ENCODE peak calls at places on chromosomes 7 and 10, in nine cellular contexts. One of them, this sample, is unnamed.

GRCh38 chr10:1047937-1048336 is 982 bp downstream of the IDI1 start:
- DNase-seq in IMR-90: no peak
- DNase-seq in AG09309: no peak
- DNase-seq in fibroblast of mammary gland: no peak
- DNase-seq in pancreas: no peak
- DNase-seq in neural progenitor cell: peak
- DNase-seq in kidney epithelial cell: no peak
- DNase-seq in A549: no peak
- DNase-seq in endodermal cell: peak
- DNase-seq in this sample: no peak

GRCh38 chr10:100999742-101000601 is at the start of gene LZTS2:
- DNase-seq in IMR-90: no peak
- DNase-seq in AG09309: no peak
- DNase-seq in fibroblast of mammary gland: no peak
- DNase-seq in pancreas: peak
- DNase-seq in neural progenitor cell: peak
- DNase-seq in kidney epithelial cell: no peak
- DNase-seq in A549: no peak
- DNase-seq in endodermal cell: peak
- DNase-seq in this sample: no peak

GRCh38 chr7:131480384-131481315 is 75.8 kb downstream of the PODXL start:
- DNase-seq in IMR-90: no peak
- DNase-seq in AG09309: no peak
- DNase-seq in fibroblast of mammary gland: no peak
- DNase-seq in pancreas: no peak
- DNase-seq in neural progenitor cell: no peak
- DNase-seq in kidney epithelial cell: no peak
- DNase-seq in A549: peak
- DNase-seq in endodermal cell: no peak
- DNase-seq in this sample: no peak

GRCh38 chr7:118352854-118353453 is 128.4 kb downstream of the ANKRD7 start:
- DNase-seq in IMR-90: no peak
- DNase-seq in AG09309: no peak
- DNase-seq in fibroblast of mammary gland: peak
- DNase-seq in pancreas: no peak
- DNase-seq in neural progenitor cell: peak
- DNase-seq in kidney epithelial cell: no peak
- DNase-seq in A549: peak
- DNase-seq in endodermal cell: no peak
- DNase-seq in this sample: no peak

GRCh38 chr10:13707156-13707881 is 120.6 kb downstream of the PRPF18 start:
- DNase-seq in IMR-90: peak
- DNase-seq in AG09309: peak
- DNase-seq in fibroblast of mammary gland: peak
- DNase-seq in pancreas: peak
- DNase-seq in neural progenitor cell: peak
- DNase-seq in kidney epithelial cell: peak
- DNase-seq in A549: peak
- DNase-seq in endodermal cell: peak
- DNase-seq in this sample: peak

GRCh38 chr7:13792208-13792607 is 197.3 kb downstream of the ETV1 start:
- DNase-seq in IMR-90: no peak
- DNase-seq in AG09309: no peak
- DNase-seq in fibroblast of mammary gland: no peak
- DNase-seq in pancreas: no peak
- DNase-seq in neural progenitor cell: no peak
- DNase-seq in kidney epithelial cell: no peak
- DNase-seq in A549: no peak
- DNase-seq in endodermal cell: no peak
- DNase-seq in this sample: no peak

GRCh38 chr7:2522780-2523433 is 3.3 kb downstream of the LFNG start:
- DNase-seq in IMR-90: no peak
- DNase-seq in AG09309: no peak
- DNase-seq in fibroblast of mammary gland: peak
- DNase-seq in pancreas: no peak
- DNase-seq in neural progenitor cell: peak
- DNase-seq in kidney epithelial cell: no peak
- DNase-seq in A549: peak
- DNase-seq in endodermal cell: peak
- DNase-seq in this sample: no peak

GRCh38 chr10:33193867-33194521 is 140.5 kb downstream of the NRP1 start:
- DNase-seq in IMR-90: peak
- DNase-seq in AG09309: no peak
- DNase-seq in fibroblast of mammary gland: peak
- DNase-seq in pancreas: no peak
- DNase-seq in neural progenitor cell: no peak
- DNase-seq in kidney epithelial cell: no peak
- DNase-seq in A549: peak
- DNase-seq in endodermal cell: no peak
- DNase-seq in this sample: no peak

GRCh38 chr7:47970750-47971149 is 8.7 kb downstream of the HUS1 start:
- DNase-seq in IMR-90: peak
- DNase-seq in AG09309: peak
- DNase-seq in fibroblast of mammary gland: no peak
- DNase-seq in pancreas: no peak
- DNase-seq in neural progenitor cell: no peak
- DNase-seq in kidney epithelial cell: no peak
- DNase-seq in A549: no peak
- DNase-seq in endodermal cell: no peak
- DNase-seq in this sample: no peak

GRCh38 chr7:41472427-41473125 is 230.3 kb downstream of the INHBA start:
- DNase-seq in IMR-90: peak
- DNase-seq in AG09309: no peak
- DNase-seq in fibroblast of mammary gland: peak
- DNase-seq in pancreas: no peak
- DNase-seq in neural progenitor cell: no peak
- DNase-seq in kidney epithelial cell: no peak
- DNase-seq in A549: no peak
- DNase-seq in endodermal cell: no peak
- DNase-seq in this sample: no peak

GRCh38 chr7:85950418-85950817 is 693.3 kb upstream of the GRM3 start:
- DNase-seq in IMR-90: no peak
- DNase-seq in AG09309: no peak
- DNase-seq in fibroblast of mammary gland: no peak
- DNase-seq in pancreas: no peak
- DNase-seq in neural progenitor cell: no peak
- DNase-seq in kidney epithelial cell: no peak
- DNase-seq in A549: no peak
- DNase-seq in endodermal cell: no peak
- DNase-seq in this sample: no peak

GRCh38 chr10:110010076-110011069 is 2.6 kb downstream of the ADD3 start:
- DNase-seq in IMR-90: peak
- DNase-seq in AG09309: no peak
- DNase-seq in fibroblast of mammary gland: no peak
- DNase-seq in pancreas: no peak
- DNase-seq in neural progenitor cell: no peak
- DNase-seq in kidney epithelial cell: no peak
- DNase-seq in A549: no peak
- DNase-seq in endodermal cell: no peak
- DNase-seq in this sample: no peak

GRCh38 chr10:99582255-99582770 is 37.9 kb downstream of the SLC25A28 start:
- DNase-seq in IMR-90: no peak
- DNase-seq in AG09309: no peak
- DNase-seq in fibroblast of mammary gland: no peak
- DNase-seq in pancreas: no peak
- DNase-seq in neural progenitor cell: no peak
- DNase-seq in kidney epithelial cell: no peak
- DNase-seq in A549: no peak
- DNase-seq in endodermal cell: no peak
- DNase-seq in this sample: no peak

GRCh38 chr10:50392966-50393718 is 141.8 kb upstream of the ASAH2 start:
- DNase-seq in IMR-90: no peak
- DNase-seq in AG09309: no peak
- DNase-seq in fibroblast of mammary gland: peak
- DNase-seq in pancreas: no peak
- DNase-seq in neural progenitor cell: no peak
- DNase-seq in kidney epithelial cell: no peak
- DNase-seq in A549: peak
- DNase-seq in endodermal cell: no peak
- DNase-seq in this sample: no peak

GRCh38 chr7:40922316-40922670 is 780.6 kb downstream of the INHBA start:
- DNase-seq in IMR-90: peak
- DNase-seq in AG09309: peak
- DNase-seq in fibroblast of mammary gland: peak
- DNase-seq in pancreas: no peak
- DNase-seq in neural progenitor cell: no peak
- DNase-seq in kidney epithelial cell: peak
- DNase-seq in A549: no peak
- DNase-seq in endodermal cell: no peak
- DNase-seq in this sample: no peak

GRCh38 chr10:86221442-86222335 is 144.9 kb downstream of the GRID1 start:
- DNase-seq in IMR-90: no peak
- DNase-seq in AG09309: no peak
- DNase-seq in fibroblast of mammary gland: no peak
- DNase-seq in pancreas: no peak
- DNase-seq in neural progenitor cell: peak
- DNase-seq in kidney epithelial cell: no peak
- DNase-seq in A549: no peak
- DNase-seq in endodermal cell: no peak
- DNase-seq in this sample: no peak

GRCh38 chr10:26367771-26368170 is 70.4 kb upstream of the APBB1IP start:
- DNase-seq in IMR-90: no peak
- DNase-seq in AG09309: peak
- DNase-seq in fibroblast of mammary gland: peak
- DNase-seq in pancreas: no peak
- DNase-seq in neural progenitor cell: peak
- DNase-seq in kidney epithelial cell: peak
- DNase-seq in A549: peak
- DNase-seq in endodermal cell: peak
- DNase-seq in this sample: peak

GRCh38 chr10:101939718-101940117 is 96.1 kb upstream of the KCNIP2 start:
- DNase-seq in IMR-90: no peak
- DNase-seq in AG09309: no peak
- DNase-seq in fibroblast of mammary gland: no peak
- DNase-seq in pancreas: no peak
- DNase-seq in neural progenitor cell: no peak
- DNase-seq in kidney epithelial cell: no peak
- DNase-seq in A549: no peak
- DNase-seq in endodermal cell: no peak
- DNase-seq in this sample: no peak

GRCh38 chr10:108465871-108466641 is 1301.5 kb upstream of the SORCS1 start:
- DNase-seq in IMR-90: no peak
- DNase-seq in AG09309: no peak
- DNase-seq in fibroblast of mammary gland: peak
- DNase-seq in pancreas: peak
- DNase-seq in neural progenitor cell: peak
- DNase-seq in kidney epithelial cell: no peak
- DNase-seq in A549: no peak
- DNase-seq in endodermal cell: peak
- DNase-seq in this sample: no peak
- H3K4me3 ChIP-seq in IMR-90: peak
- H3K4me3 ChIP-seq in AG09309: peak
- H3K4me3 ChIP-seq in fibroblast of mammary gland: peak
- H3K4me3 ChIP-seq in pancreas: peak
- H3K4me3 ChIP-seq in neural progenitor cell: peak
- H3K4me3 ChIP-seq in kidney epithelial cell: peak
- H3K4me3 ChIP-seq in A549: no peak
- H3K4me3 ChIP-seq in endodermal cell: peak
- H3K4me3 ChIP-seq in this sample: peak

GRCh38 chr7:82559203-82559805 is 115.7 kb upstream of the CACNA2D1 start:
- DNase-seq in IMR-90: no peak
- DNase-seq in AG09309: no peak
- DNase-seq in fibroblast of mammary gland: no peak
- DNase-seq in pancreas: no peak
- DNase-seq in neural progenitor cell: peak
- DNase-seq in kidney epithelial cell: no peak
- DNase-seq in A549: peak
- DNase-seq in endodermal cell: peak
- DNase-seq in this sample: peak
- H3K4me3 ChIP-seq in IMR-90: no peak
- H3K4me3 ChIP-seq in AG09309: no peak
- H3K4me3 ChIP-seq in fibroblast of mammary gland: no peak
- H3K4me3 ChIP-seq in pancreas: no peak
- H3K4me3 ChIP-seq in neural progenitor cell: no peak
- H3K4me3 ChIP-seq in kidney epithelial cell: peak
- H3K4me3 ChIP-seq in A549: peak
- H3K4me3 ChIP-seq in endodermal cell: no peak
- H3K4me3 ChIP-seq in this sample: no peak

GRCh38 chr7:55520426-55521140 is 51.7 kb downstream of the VOPP1 start:
- DNase-seq in IMR-90: no peak
- DNase-seq in AG09309: no peak
- DNase-seq in fibroblast of mammary gland: no peak
- DNase-seq in pancreas: no peak
- DNase-seq in neural progenitor cell: no peak
- DNase-seq in kidney epithelial cell: no peak
- DNase-seq in A549: no peak
- DNase-seq in endodermal cell: no peak
- DNase-seq in this sample: no peak

GRCh38 chr7:55518836-55519235 is 53.5 kb downstream of the VOPP1 start:
- DNase-seq in IMR-90: no peak
- DNase-seq in AG09309: no peak
- DNase-seq in fibroblast of mammary gland: no peak
- DNase-seq in pancreas: no peak
- DNase-seq in neural progenitor cell: no peak
- DNase-seq in kidney epithelial cell: no peak
- DNase-seq in A549: no peak
- DNase-seq in endodermal cell: no peak
- DNase-seq in this sample: no peak

GRCh38 chr7:55522268-55522902 is 49.9 kb downstream of the VOPP1 start:
- DNase-seq in IMR-90: no peak
- DNase-seq in AG09309: no peak
- DNase-seq in fibroblast of mammary gland: no peak
- DNase-seq in pancreas: no peak
- DNase-seq in neural progenitor cell: no peak
- DNase-seq in kidney epithelial cell: no peak
- DNase-seq in A549: no peak
- DNase-seq in endodermal cell: no peak
- DNase-seq in this sample: no peak

GRCh38 chr7:55523366-55523765 is 48.9 kb downstream of the VOPP1 start:
- DNase-seq in IMR-90: no peak
- DNase-seq in AG09309: no peak
- DNase-seq in fibroblast of mammary gland: no peak
- DNase-seq in pancreas: no peak
- DNase-seq in neural progenitor cell: no peak
- DNase-seq in kidney epithelial cell: no peak
- DNase-seq in A549: no peak
- DNase-seq in endodermal cell: no peak
- DNase-seq in this sample: no peak

GRCh38 chr7:55521543-55522267 is 50.6 kb downstream of the VOPP1 start:
- DNase-seq in IMR-90: peak
- DNase-seq in AG09309: no peak
- DNase-seq in fibroblast of mammary gland: no peak
- DNase-seq in pancreas: no peak
- DNase-seq in neural progenitor cell: no peak
- DNase-seq in kidney epithelial cell: no peak
- DNase-seq in A549: no peak
- DNase-seq in endodermal cell: no peak
- DNase-seq in this sample: no peak
- H3K4me3 ChIP-seq in IMR-90: no peak
- H3K4me3 ChIP-seq in AG09309: no peak
- H3K4me3 ChIP-seq in fibroblast of mammary gland: no peak
- H3K4me3 ChIP-seq in pancreas: no peak
- H3K4me3 ChIP-seq in neural progenitor cell: no peak
- H3K4me3 ChIP-seq in kidney epithelial cell: no peak
- H3K4me3 ChIP-seq in A549: no peak
- H3K4me3 ChIP-seq in endodermal cell: no peak
- H3K4me3 ChIP-seq in this sample: no peak

DNA sequence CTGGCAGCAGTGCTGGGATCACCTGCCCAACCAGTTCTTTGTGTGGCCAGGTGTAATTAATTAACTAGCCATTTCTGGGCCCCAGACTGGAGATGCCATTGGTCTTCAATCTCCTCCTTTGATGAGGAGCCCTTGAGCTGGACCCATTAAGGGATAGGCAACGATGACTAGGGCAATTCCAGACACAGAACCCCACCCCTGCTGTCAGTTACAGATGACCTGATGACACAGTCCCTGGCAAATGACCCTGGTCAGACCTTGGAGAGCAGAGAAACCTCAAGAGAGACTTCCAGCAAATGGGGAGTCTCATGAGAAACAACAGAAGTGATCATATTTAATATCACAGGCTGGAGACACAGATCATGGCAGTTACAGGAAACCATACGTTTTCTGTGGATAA is 101.8 kb upstream of the TCF7L2 start:
- DNase-seq in IMR-90: no peak
- DNase-seq in AG09309: no peak
- DNase-seq in fibroblast of mammary gland: no peak
- DNase-seq in pancreas: no peak
- DNase-seq in neural progenitor cell: no peak
- DNase-seq in kidney epithelial cell: no peak
- DNase-seq in A549: no peak
- DNase-seq in endodermal cell: no peak
- DNase-seq in this sample: no peak
- H3K4me3 ChIP-seq in IMR-90: no peak
- H3K4me3 ChIP-seq in AG09309: no peak
- H3K4me3 ChIP-seq in fibroblast of mammary gland: no peak
- H3K4me3 ChIP-seq in pancreas: no peak
- H3K4me3 ChIP-seq in neural progenitor cell: no peak
- H3K4me3 ChIP-seq in kidney epithelial cell: no peak
- H3K4me3 ChIP-seq in A549: no peak
- H3K4me3 ChIP-seq in endodermal cell: no peak
- H3K4me3 ChIP-seq in this sample: no peak